ENCODE peak calls at places on chromosomes 16 and 17, in nine cellular contexts. M is gastrocnemius medialis, B is tibial artery, D is aorta, T is A549, W is cardiac muscle cell, E is astrocyte of the spinal cord, K is SJSA1, J is fibroblast of lung. X is an unnamed sample.

GRCh38 chr16:1458336-1458976 is 14.1 kb upstream of the CCDC154 start:
- DNase-seq in M (no peak), B (no peak), D (no peak), T (no peak), W (no peak), E (no peak), K (no peak), J (peak), X (no peak)

GRCh38 chr16:80543162-80543561 is 2.4 kb downstream of the DYNLRB2 start:
- DNase-seq in M (no peak), B (no peak), D (no peak), T (no peak), W (no peak), E (no peak), K (no peak), J (no peak), X (no peak)

GRCh38 chr16:70738083-70738977 is 52.5 kb upstream of the MTSS2 start:
- DNase-seq in M (peak), B (peak), D (peak), T (peak), W (peak), E (peak), K (peak), J (peak), X (no peak)

GRCh38 chr16:11668590-11669379 is 530 bp downstream of the SNN start:
- DNase-seq in M (peak), B (peak), D (peak), T (no peak), W (no peak), E (no peak), K (no peak), J (no peak), X (no peak)

GRCh38 chr17:18197535-18198194 is 14.0 kb downstream of the ALKBH5 start:
- DNase-seq in M (no peak), B (no peak), D (no peak), T (no peak), W (no peak), E (no peak), K (no peak), J (no peak), X (no peak)

GRCh38 chr17:60167095-60167741 is 17.4 kb downstream of the CA4 start:
- DNase-seq in M (no peak), B (no peak), D (no peak), T (no peak), W (no peak), E (no peak), K (no peak), J (no peak), X (no peak)

GRCh38 chr16:83574388-83574787 is 233.4 kb upstream of the HSBP1 start:
- DNase-seq in M (no peak), B (no peak), D (no peak), T (no peak), W (peak), E (peak), K (no peak), J (peak), X (no peak)

GRCh38 chr16:4465977-4466779 is 8.2 kb downstream of the NMRAL1 start:
- DNase-seq in M (no peak), B (no peak), D (no peak), T (no peak), W (peak), E (no peak), K (no peak), J (no peak), X (peak)

GRCh38 chr17:20922128-20922670 is 120.6 kb downstream of the USP22 start:
- DNase-seq in M (peak), B (no peak), D (no peak), T (no peak), W (peak), E (peak), K (no peak), J (peak), X (no peak)

GRCh38 chr17:15480209-15480608 is 12.8 kb upstream of the CDRT4 start:
- DNase-seq in M (no peak), B (no peak), D (no peak), T (no peak), W (no peak), E (no peak), K (no peak), J (no peak), X (no peak)

GRCh38 chr16:66549284-66550131 is at the start of gene TK2:
- DNase-seq in M (peak), B (peak), D (peak), T (peak), W (peak), E (peak), K (peak), J (peak), X (no peak)

GRCh38 chr17:2004435-2004952 is 20.6 kb downstream of the RTN4RL1 start:
- DNase-seq in M (peak), B (no peak), D (no peak), T (no peak), W (no peak), E (no peak), K (no peak), J (no peak), X (no peak)

GRCh38 chr16:11841026-11841425 is 10.3 kb downstream of the RSL1D1 start:
- DNase-seq in M (no peak), B (peak), D (no peak), T (no peak), W (no peak), E (no peak), K (no peak), J (no peak), X (no peak)

GRCh38 chr17:78179372-78179771 is 7.5 kb downstream of the TK1 start:
- DNase-seq in M (peak), B (peak), D (peak), T (no peak), W (peak), E (peak), K (peak), J (peak), X (no peak)

GRCh38 chr17:81241648-81242420 is 2.7 kb downstream of the NDUFAF8 start:
- DNase-seq in M (peak), B (no peak), D (peak), T (peak), W (peak), E (peak), K (no peak), J (peak), X (no peak)

GRCh38 chr17:78759203-78759968 is 22.7 kb downstream of the CYTH1 start:
- DNase-seq in M (no peak), B (no peak), D (no peak), T (no peak), W (peak), E (peak), K (no peak), J (peak), X (peak)

GRCh38 chr16:25419681-25420080 is 162.0 kb upstream of the ZKSCAN2 start:
- DNase-seq in M (no peak), B (no peak), D (no peak), T (no peak), W (no peak), E (no peak), K (no peak), J (no peak), X (no peak)

GRCh38 chr17:17076066-17076465 is 33.8 kb downstream of the MPRIP start:
- DNase-seq in M (peak), B (peak), D (peak), T (no peak), W (no peak), E (no peak), K (no peak), J (no peak), X (no peak)

GRCh38 chr16:86515420-86515779 is 5.1 kb downstream of the FOXF1 start:
- DNase-seq in M (no peak), B (no peak), D (peak), T (no peak), W (no peak), E (no peak), K (no peak), J (no peak), X (no peak)
- H3K4me3 ChIP-seq in M (peak), B (no peak), D (no peak), T (no peak), W (peak), E (peak), K (peak), J (peak), X (no peak)

GRCh38 chr17:58192612-58193011 is at the start of gene EPX:
- DNase-seq in M (no peak), B (no peak), D (no peak), T (no peak), W (no peak), E (no peak), K (no peak), J (no peak), X (no peak)
- H3K4me3 ChIP-seq in M (no peak), B (no peak), D (no peak), T (no peak), W (no peak), E (no peak), K (no peak), J (no peak), X (no peak)

GRCh38 chr17:50914510-50914849 is 48.3 kb upstream of the TOB1 start:
- DNase-seq in M (no peak), B (no peak), D (peak), T (no peak), W (no peak), E (no peak), K (no peak), J (no peak), X (no peak)
- H3K4me3 ChIP-seq in M (no peak), B (no peak), D (no peak), T (no peak), W (no peak), E (no peak), K (no peak), J (no peak), X (no peak)

DNA sequence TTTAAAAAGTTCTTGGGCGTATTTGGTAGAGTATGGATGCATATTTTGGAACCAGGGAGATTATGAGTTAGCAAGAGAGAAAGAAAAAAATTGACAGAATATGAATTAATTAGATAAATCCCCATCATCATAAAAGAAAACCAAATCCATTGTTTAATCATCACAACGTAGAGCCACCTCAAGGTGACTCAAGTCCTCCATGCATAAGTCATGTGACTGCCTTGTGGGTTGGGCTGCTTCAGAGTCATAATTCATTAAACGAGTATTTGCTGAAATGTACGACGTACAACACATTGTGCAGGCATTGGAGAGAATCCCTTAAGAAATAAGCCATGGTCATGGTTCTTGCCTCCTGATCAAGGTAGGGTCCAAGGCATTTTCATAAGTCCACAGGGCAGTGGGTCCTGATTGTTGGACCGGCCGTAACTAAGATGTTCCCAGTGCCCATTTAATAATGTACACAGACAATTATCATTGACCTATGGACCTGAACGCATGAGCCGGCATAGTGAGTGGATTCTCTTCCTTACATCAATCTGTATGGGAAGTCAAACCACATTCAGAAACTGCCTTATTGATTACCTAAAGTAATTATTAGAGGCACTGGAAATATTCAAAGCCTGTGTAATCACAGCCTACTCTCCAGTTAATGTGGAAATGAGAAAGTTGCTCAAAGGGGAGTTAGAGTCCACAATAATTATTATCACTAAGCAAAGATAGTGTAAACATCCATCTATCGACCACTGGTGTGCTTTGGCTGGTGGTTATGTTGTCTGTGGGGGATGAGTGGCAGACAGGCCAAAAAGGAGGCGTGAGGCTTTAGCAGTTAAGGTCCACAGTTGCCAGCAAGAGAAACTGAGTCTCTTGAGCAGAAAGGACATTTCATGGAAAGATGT is 165.4 kb downstream of the PITPNC1 start:
- DNase-seq in M (no peak), B (no peak), D (no peak), T (no peak), W (no peak), E (no peak), K (peak), J (no peak), X (no peak)
- H3K4me3 ChIP-seq in M (no peak), B (no peak), D (no peak), T (no peak), W (no peak), E (no peak), K (no peak), J (no peak), X (no peak)

GRCh38 chr17:50056961-50057330 is 1.0 kb downstream of the ITGA3 start:
- DNase-seq in M (no peak), B (no peak), D (no peak), T (no peak), W (no peak), E (peak), K (peak), J (peak), X (no peak)

GRCh38 chr17:50057521-50057991 is 1.6 kb downstream of the ITGA3 start:
- DNase-seq in M (no peak), B (no peak), D (no peak), T (no peak), W (no peak), E (no peak), K (no peak), J (no peak), X (no peak)

GRCh38 chr17:50059759-50060273 is 3.9 kb downstream of the ITGA3 start:
- DNase-seq in M (no peak), B (peak), D (peak), T (no peak), W (peak), E (peak), K (peak), J (peak), X (no peak)

GRCh38 chr17:50059256-50059655 is 3.3 kb downstream of the ITGA3 start:
- DNase-seq in M (peak), B (no peak), D (no peak), T (no peak), W (no peak), E (no peak), K (no peak), J (no peak), X (no peak)

GRCh38 chr17:50058296-50058945 is 2.5 kb downstream of the ITGA3 start:
- DNase-seq in M (no peak), B (no peak), D (no peak), T (no peak), W (no peak), E (no peak), K (no peak), J (peak), X (no peak)
- H3K4me3 ChIP-seq in M (no peak), B (peak), D (no peak), T (peak), W (no peak), E (peak), K (no peak), J (peak), X (no peak)

DNA sequence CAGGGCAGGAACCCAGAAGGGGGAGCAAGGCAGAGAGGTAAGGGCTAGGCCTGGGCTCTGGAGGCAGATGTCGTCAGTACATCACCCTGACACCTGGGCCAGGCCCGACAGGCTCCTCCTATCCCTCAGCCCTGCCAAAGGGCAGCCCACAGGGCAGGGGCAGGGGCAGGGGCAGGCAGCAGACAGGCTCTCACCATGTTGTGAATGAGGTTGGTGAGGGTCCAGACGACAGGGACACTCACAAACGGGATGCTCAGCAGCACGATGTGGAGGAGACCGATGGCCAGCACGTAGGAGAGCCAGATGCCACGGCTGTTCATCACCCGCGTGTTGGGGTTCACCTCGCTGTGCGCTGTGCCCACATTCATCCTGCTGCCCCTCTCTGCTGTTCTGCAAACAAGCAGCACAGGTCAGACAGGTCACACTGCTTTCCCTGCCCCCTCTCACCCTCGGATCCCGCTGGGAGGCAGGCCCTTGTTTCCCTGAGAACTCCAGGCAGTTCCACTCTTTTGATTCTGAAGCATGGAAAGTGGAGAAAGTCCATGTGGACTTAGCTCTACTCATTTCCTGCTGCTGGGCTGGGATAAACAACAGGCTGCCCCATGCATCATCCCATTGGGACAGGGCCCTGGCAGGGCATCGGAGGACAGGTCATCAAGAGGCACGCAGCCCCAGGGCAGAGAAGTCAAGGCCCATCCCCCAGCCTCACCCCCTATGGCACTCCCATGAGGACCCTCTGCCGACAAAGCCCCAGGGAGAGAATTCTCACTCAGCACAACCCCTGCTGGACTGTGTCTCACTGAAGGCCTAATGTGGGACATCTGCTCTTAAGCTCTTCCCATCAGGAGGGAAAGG is 3.3 kb downstream of the ORMDL3 start:
- DNase-seq in M (no peak), B (no peak), D (no peak), T (no peak), W (peak), E (peak), K (no peak), J (no peak), X (no peak)
- H3K4me3 ChIP-seq in M (no peak), B (no peak), D (no peak), T (no peak), W (no peak), E (no peak), K (no peak), J (no peak), X (no peak)

DNA sequence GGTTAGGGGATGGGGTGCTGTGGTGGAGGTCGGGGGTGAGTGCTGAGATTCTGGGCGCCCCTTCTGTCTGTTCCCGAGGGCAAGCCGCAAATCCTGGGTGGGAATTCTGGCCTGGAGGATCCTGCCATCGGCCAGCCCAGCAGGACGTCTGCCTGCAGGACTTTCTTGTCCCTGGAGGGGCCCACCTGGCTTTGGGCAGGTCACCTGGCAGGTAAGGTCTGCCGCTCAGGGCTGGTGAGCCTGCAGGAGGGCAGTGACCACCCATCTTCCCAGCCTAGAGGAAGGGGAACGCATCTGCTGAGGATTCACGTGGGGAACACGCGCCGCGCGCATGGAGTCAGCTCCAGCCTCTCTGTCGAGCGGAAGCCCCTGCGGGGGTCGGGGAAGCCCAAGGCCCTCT is 5.4 kb downstream of the RNF222 start:
- DNase-seq in M (no peak), B (no peak), D (no peak), T (no peak), W (no peak), E (no peak), K (no peak), J (no peak), X (no peak)
- H3K4me3 ChIP-seq in M (no peak), B (no peak), D (no peak), T (no peak), W (no peak), E (no peak), K (no peak), J (no peak), X (no peak)

GRCh38 chr16:21302898-21303528 is 24.9 kb upstream of the CRYM start:
- DNase-seq in M (no peak), B (no peak), D (no peak), T (peak), W (peak), E (peak), K (no peak), J (peak), X (no peak)

GRCh38 chr16:21301895-21302291 is 23.8 kb upstream of the CRYM start:
- DNase-seq in M (no peak), B (no peak), D (no peak), T (no peak), W (peak), E (peak), K (no peak), J (peak), X (no peak)

GRCh38 chr16:21300309-21301167 is 22.4 kb upstream of the CRYM start:
- DNase-seq in M (peak), B (peak), D (peak), T (peak), W (peak), E (peak), K (peak), J (peak), X (peak)

GRCh38 chr16:21301168-21301894 is 23.2 kb upstream of the CRYM start:
- DNase-seq in M (peak), B (peak), D (peak), T (peak), W (peak), E (peak), K (peak), J (peak), X (peak)

GRCh38 chr16:21302454-21302853 is 24.4 kb upstream of the CRYM start:
- DNase-seq in M (no peak), B (no peak), D (no peak), T (no peak), W (no peak), E (no peak), K (no peak), J (peak), X (no peak)
- H3K4me3 ChIP-seq in M (no peak), B (no peak), D (no peak), T (peak), W (no peak), E (peak), K (no peak), J (peak), X (no peak)

DNA sequence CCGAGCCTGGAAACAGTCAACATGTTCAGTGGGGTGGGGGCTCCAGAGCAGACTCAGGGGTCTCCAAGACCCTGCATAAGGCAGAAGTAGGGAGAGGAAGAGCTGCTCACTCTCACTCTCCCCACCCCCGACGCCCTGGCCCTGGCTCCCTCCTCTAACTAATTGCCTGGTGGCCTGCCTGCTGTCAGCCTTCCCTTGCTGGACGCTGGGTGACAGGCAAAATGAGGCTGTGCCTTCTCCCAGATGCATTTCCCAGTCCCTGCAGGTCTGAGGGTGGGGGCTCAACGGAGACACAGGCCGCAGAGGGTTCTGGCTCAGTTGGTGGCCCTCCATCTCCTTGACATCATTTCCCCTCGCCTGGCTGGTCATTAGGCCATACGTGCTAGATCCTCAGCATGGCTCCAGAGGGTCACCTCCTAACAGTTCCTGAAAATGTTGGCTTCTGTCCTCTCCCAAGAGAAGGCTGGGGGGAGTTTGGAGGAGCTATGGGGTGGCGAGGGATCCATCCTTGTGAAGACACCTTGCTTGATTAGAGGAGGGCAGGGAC is 1.4 kb downstream of the FMNL1 start:
- DNase-seq in M (no peak), B (no peak), D (no peak), T (no peak), W (no peak), E (no peak), K (peak), J (no peak), X (no peak)
- H3K4me3 ChIP-seq in M (peak), B (peak), D (no peak), T (peak), W (no peak), E (no peak), K (no peak), J (peak), X (peak)

X was measured in Jurkat, Clone E6-1.